ENCODE peak calls at places on chromosomes 11 and 22, in six cellular contexts. D is right atrium auricular region, L is HFF-Myc, P is BJ, U is mucosa of descending colon, W is IMR-90. A is an unnamed sample.

GRCh38 chr11:108278546-108278945 is 55.7 kb downstream of the ATM start:
- DNase-seq in D (no peak), L (no peak), P (no peak), U (no peak), W (peak; percentile 2), A (no peak)

GRCh38 chr11:77372736-77373135 is 71.2 kb upstream of the GDPD4 start:
- DNase-seq in D (no peak), L (no peak), P (no peak), U (no peak), W (no peak), A (no peak)

GRCh38 chr11:34243620-34244493 is 114.0 kb downstream of the ABTB2 start:
- DNase-seq in D (no peak), L (no peak), P (peak; percentile 17), U (peak; percentile 71), W (peak; percentile 77), A (peak; percentile 78)

GRCh38 chr11:10122337-10123197 is 171.5 kb downstream of the SBF2 start:
- DNase-seq in D (no peak), L (no peak), P (no peak), U (no peak), W (peak; percentile 57), A (peak; percentile 67)

GRCh38 chr11:131745405-131745804 is 375.0 kb downstream of the NTM start:
- DNase-seq in D (no peak), L (no peak), P (no peak), U (no peak), W (peak; percentile 84), A (peak; percentile 93)

GRCh38 chr11:128892866-128893565 is 1.9 kb downstream of the KCNJ5 start:
- DNase-seq in D (no peak), L (no peak), P (no peak), U (no peak), W (no peak), A (no peak)

GRCh38 chr11:13963169-13963948 is 836 bp downstream of the SPON1 start:
- DNase-seq in D (no peak), L (no peak), P (no peak), U (peak; percentile 73), W (peak; percentile 17), A (peak; percentile 27)

GRCh38 chr22:36367479-36367878 is 20.3 kb downstream of the MYH9 start:
- DNase-seq in D (no peak), L (no peak), P (no peak), U (no peak), W (no peak), A (peak; percentile 48)

GRCh38 chr11:122093731-122094130 is 22.3 kb downstream of the BLID start:
- DNase-seq in D (no peak), L (no peak), P (no peak), U (no peak), W (peak; percentile 83), A (peak; percentile 67)

GRCh38 chr11:37504925-37505324 is 906.9 kb upstream of the RAG2 start:
- DNase-seq in D (no peak), L (peak; percentile 19), P (peak; percentile 72), U (no peak), W (peak; percentile 95), A (peak; percentile 61)

GRCh38 chr11:119172513-119172912 is 4.0 kb downstream of the NLRX1 start:
- DNase-seq in D (no peak), L (no peak), P (no peak), U (no peak), W (no peak), A (no peak)

GRCh38 chr11:63015521-63016215 is at the start of gene SLC22A8:
- DNase-seq in D (no peak), L (no peak), P (no peak), U (no peak), W (no peak), A (no peak)

GRCh38 chr11:100625041-100625440 is 62.0 kb upstream of the ARHGAP42 start:
- DNase-seq in D (no peak), L (no peak), P (no peak), U (no peak), W (no peak), A (peak; percentile 16)

GRCh38 chr11:15667127-15667725 is 552.5 kb downstream of the INSC start:
- DNase-seq in D (no peak), L (no peak), P (no peak), U (no peak), W (peak; percentile 70), A (peak; percentile 26)

GRCh38 chr11:61079416-61080150 is 22.7 kb upstream of the CD5 start:
- DNase-seq in D (no peak), L (no peak), P (no peak), U (no peak), W (no peak), A (no peak)

DNA sequence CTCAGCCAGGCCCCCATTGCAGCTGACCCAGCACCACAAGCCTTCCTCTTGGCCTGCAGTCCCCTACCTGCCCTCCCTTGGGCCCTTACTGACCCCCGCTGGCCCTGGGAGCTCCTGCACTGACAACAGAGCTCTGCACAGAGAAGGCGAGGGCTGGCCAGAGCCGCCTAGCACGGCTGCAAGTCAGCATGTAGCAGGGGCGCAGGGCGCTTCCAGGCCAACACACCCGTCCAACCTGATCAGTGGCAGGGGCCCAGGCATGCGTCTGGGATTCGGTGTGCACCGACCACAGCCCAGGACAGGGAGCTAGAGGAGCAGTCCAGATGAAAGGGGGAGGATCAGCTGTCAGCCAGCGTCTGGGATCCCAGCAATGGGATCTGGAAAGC is 7.6 kb downstream of the WNT7B start:
- DNase-seq in D (no peak), L (no peak), P (no peak), U (no peak), W (no peak), A (no peak)
- TF ChIP-seq CTCF in D (no peak), L (peak; percentile 12), P (no peak), U (no peak), W (peak; percentile 18), A (peak; percentile 19)

GRCh38 chr11:57213282-57214086 is 23.6 kb downstream of the APLNR start:
- DNase-seq in D (no peak), L (no peak), P (no peak), U (no peak), W (peak; percentile 21), A (peak; percentile 60)

GRCh38 chr11:57216463-57216862 is 20.6 kb downstream of the APLNR start:
- DNase-seq in D (no peak), L (no peak), P (no peak), U (no peak), W (no peak), A (no peak)

GRCh38 chr11:57217053-57217452 is 20.0 kb downstream of the APLNR start:
- DNase-seq in D (no peak), L (no peak), P (no peak), U (no peak), W (no peak), A (no peak)

GRCh38 chr11:57214087-57214395 is 23.0 kb downstream of the APLNR start:
- DNase-seq in D (no peak), L (no peak), P (no peak), U (no peak), W (peak; percentile 48), A (no peak)

GRCh38 chr11:57214494-57214893 is 22.6 kb downstream of the APLNR start:
- DNase-seq in D (no peak), L (peak; percentile 11), P (peak; percentile 45), U (no peak), W (peak; percentile 86), A (peak; percentile 70)
- H3K4me3 ChIP-seq in D (no peak overlapping the region), L (no peak overlapping the region), P (no peak overlapping the region), U (no peak overlapping the region), W (no peak overlapping the region), A (no peak overlapping the region)

DNA sequence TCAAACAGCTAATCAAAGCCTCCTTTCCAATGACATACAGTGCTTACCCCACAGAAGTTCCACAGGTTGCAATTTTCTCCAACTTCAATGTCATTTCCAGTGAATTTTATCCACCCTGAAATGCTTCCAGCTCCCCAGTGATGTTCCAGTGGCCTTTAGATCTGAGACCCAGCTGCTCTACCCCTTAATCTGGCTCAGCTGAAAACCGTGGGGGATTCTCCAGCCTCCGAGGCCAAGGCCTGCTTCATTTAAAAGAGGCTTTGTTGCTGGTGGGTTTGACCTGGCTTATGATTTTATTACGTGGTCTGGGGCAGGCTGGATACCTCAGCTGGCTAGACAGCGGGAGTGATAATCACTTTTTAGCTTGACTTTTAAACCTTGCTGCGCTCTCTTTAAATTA is 10.9 kb downstream of the HEPHL1 start:
- DNase-seq in D (no peak), L (no peak), P (no peak), U (no peak), W (no peak), A (no peak)
- TF ChIP-seq CTCF in D (no peak), L (no peak), P (no peak), U (no peak), W (no peak), A (no peak)

GRCh38 chr11:79437274-79437980 is 3.4 kb downstream of the TENM4 start:
- DNase-seq in D (no peak), L (no peak), P (no peak), U (peak; percentile 59), W (peak; percentile 57), A (peak; percentile 45)
- H3K4me3 ChIP-seq in D (peak overlapping the region; percentile 51), L (peak overlapping the region; percentile 53), P (peak overlapping the region; percentile 61), U (no peak overlapping the region), W (peak overlapping the region; percentile 57), A (peak overlapping the region; percentile 21)

A was measured in cardiac fibroblast.